ENCODE peak calls at places on chromosome 2, in six cellular contexts. Y is astrocyte of the spinal cord, O is KG1, G is fibroblast of mammary gland, C is activated gamma-delta T cell treated with Interleukin-2 at 50 U/mL for 16 hours, B is mesenchymal stem cell. S is an unnamed sample.

GRCh38 chr2:43421194-43421593 is 174.6 kb downstream of the THADA start:
- DNase-seq in Y (no peak), G (no peak), O (no peak), C (no peak), B (no peak), S (no peak)

GRCh38 chr2:223980397-223980735 is 23.1 kb downstream of the MRPL44 start:
- DNase-seq in G (no peak), B (no peak), O (no peak), C (no peak), Y (no peak), S (no peak)

GRCh38 chr2:43676322-43677050 is at the start of gene C1GALT1C1L:
- DNase-seq in Y (peak), O (no peak), G (peak), B (peak), C (peak), S (peak)

GRCh38 chr2:237199577-237199976 is 113.9 kb downstream of the COPS8 start:
- DNase-seq in Y (no peak), C (no peak), O (no peak), B (no peak), G (no peak), S (no peak)

GRCh38 chr2:74197983-74198460 is 393 bp upstream of the MTHFD2 start:
- DNase-seq in Y (no peak), G (peak), O (no peak), B (no peak), C (no peak), S (no peak)

GRCh38 chr2:48070415-48070814 is 164.1 kb upstream of the FBXO11 start:
- DNase-seq in B (no peak), O (no peak), C (no peak), G (no peak), Y (no peak), S (no peak)

GRCh38 chr2:145018502-145018901 is 498.6 kb upstream of the ZEB2 start:
- DNase-seq in G (no peak), C (no peak), O (no peak), B (peak), Y (no peak), S (no peak)

GRCh38 chr2:23685706-23686105 is 241.2 kb downstream of the ATAD2B start:
- DNase-seq in C (no peak), Y (no peak), B (no peak), G (no peak), O (no peak), S (no peak)

GRCh38 chr2:128178650-128179460 is 87.9 kb downstream of the UGGT1 start:
- DNase-seq in C (peak), G (peak), O (no peak), Y (peak), B (peak), S (peak)

GRCh38 chr2:230772189-230772588 is 59.5 kb downstream of the CAB39 start:
- DNase-seq in G (no peak), O (no peak), C (no peak), Y (no peak), B (no peak), S (no peak)

GRCh38 chr2:175309799-175310198 is 128.3 kb upstream of the ATP5MC3 start:
- DNase-seq in C (no peak), G (peak), O (no peak), Y (peak), B (peak), S (peak)

GRCh38 chr2:217959723-217960122 is 43.1 kb downstream of the TNS1 start:
- DNase-seq in O (no peak), C (no peak), G (no peak), Y (no peak), B (no peak), S (no peak)

GRCh38 chr2:2184549-2185249 is 146.4 kb downstream of the MYT1L start:
- DNase-seq in G (no peak), O (no peak), C (no peak), Y (no peak), B (no peak), S (peak)

S was measured in Ammon's horn.